ENCODE peak calls at places on chromosomes 3 and 15, in seven cellular contexts. One of them, this sample, is unnamed. For H3K27me3, the result is how much of the 10 kb centered on the place peaks cover.

GRCh38 chr3:192916455-192917257 is 1.0 kb downstream of the MB21D2 start:
- DNase-seq in left ventricle myocardium inferior: peak
- DNase-seq in heart right ventricle: peak
- DNase-seq in cardiac muscle cell: peak
- DNase-seq in endodermal cell: peak
- DNase-seq in GM12878: no peak
- DNase-seq in adrenal gland: peak
- DNase-seq in this sample: peak

GRCh38 chr3:24608701-24609387 is 114.2 kb upstream of the THRB start:
- DNase-seq in left ventricle myocardium inferior: no peak
- DNase-seq in heart right ventricle: no peak
- DNase-seq in cardiac muscle cell: no peak
- DNase-seq in endodermal cell: no peak
- DNase-seq in GM12878: no peak
- DNase-seq in adrenal gland: no peak
- DNase-seq in this sample: no peak

GRCh38 chr15:63056843-63057242 is 14.3 kb downstream of the TPM1 start:
- DNase-seq in left ventricle myocardium inferior: peak
- DNase-seq in heart right ventricle: no peak
- DNase-seq in cardiac muscle cell: peak
- DNase-seq in endodermal cell: no peak
- DNase-seq in GM12878: no peak
- DNase-seq in adrenal gland: peak
- DNase-seq in this sample: no peak

GRCh38 chr3:43394071-43394501 is 107.7 kb downstream of the SNRK start:
- DNase-seq in left ventricle myocardium inferior: peak
- DNase-seq in heart right ventricle: peak
- DNase-seq in cardiac muscle cell: peak
- DNase-seq in endodermal cell: no peak
- DNase-seq in GM12878: no peak
- DNase-seq in adrenal gland: peak
- DNase-seq in this sample: no peak

GRCh38 chr3:56467801-56468183 is 475 bp downstream of the ERC2 start:
- DNase-seq in left ventricle myocardium inferior: no peak
- DNase-seq in heart right ventricle: no peak
- DNase-seq in cardiac muscle cell: no peak
- DNase-seq in endodermal cell: peak
- DNase-seq in GM12878: no peak
- DNase-seq in adrenal gland: no peak
- DNase-seq in this sample: no peak

GRCh38 chr3:40780341-40780800 is 255.6 kb downstream of the ZNF621 start:
- DNase-seq in left ventricle myocardium inferior: peak
- DNase-seq in heart right ventricle: peak
- DNase-seq in cardiac muscle cell: peak
- DNase-seq in endodermal cell: no peak
- DNase-seq in GM12878: no peak
- DNase-seq in adrenal gland: peak
- DNase-seq in this sample: no peak

GRCh38 chr3:13303410-13303809 is 116.7 kb downstream of the NUP210 start:
- DNase-seq in left ventricle myocardium inferior: no peak
- DNase-seq in heart right ventricle: no peak
- DNase-seq in cardiac muscle cell: peak
- DNase-seq in endodermal cell: no peak
- DNase-seq in GM12878: no peak
- DNase-seq in adrenal gland: no peak
- DNase-seq in this sample: no peak

GRCh38 chr3:64651791-64652241 is 36.0 kb downstream of the ADAMTS9 start:
- DNase-seq in left ventricle myocardium inferior: no peak
- DNase-seq in heart right ventricle: no peak
- DNase-seq in cardiac muscle cell: peak
- DNase-seq in endodermal cell: peak
- DNase-seq in GM12878: no peak
- DNase-seq in adrenal gland: no peak
- DNase-seq in this sample: no peak

GRCh38 chr3:114632757-114633424 is 339.1 kb downstream of the TIGIT start:
- DNase-seq in left ventricle myocardium inferior: no peak
- DNase-seq in heart right ventricle: no peak
- DNase-seq in cardiac muscle cell: no peak
- DNase-seq in endodermal cell: no peak
- DNase-seq in GM12878: no peak
- DNase-seq in adrenal gland: no peak
- DNase-seq in this sample: no peak

GRCh38 chr3:122100591-122101491 is 45.7 kb downstream of the CD86 start:
- DNase-seq in left ventricle myocardium inferior: no peak
- DNase-seq in heart right ventricle: no peak
- DNase-seq in cardiac muscle cell: peak
- DNase-seq in endodermal cell: no peak
- DNase-seq in GM12878: no peak
- DNase-seq in adrenal gland: no peak
- DNase-seq in this sample: peak

GRCh38 chr3:192121921-192122320 is 605.4 kb downstream of the FGF12 start:
- DNase-seq in left ventricle myocardium inferior: no peak
- DNase-seq in heart right ventricle: no peak
- DNase-seq in cardiac muscle cell: no peak
- DNase-seq in endodermal cell: no peak
- DNase-seq in GM12878: no peak
- DNase-seq in adrenal gland: no peak
- DNase-seq in this sample: no peak

GRCh38 chr3:190554197-190554596 is 40.3 kb downstream of the IL1RAP start:
- DNase-seq in left ventricle myocardium inferior: no peak
- DNase-seq in heart right ventricle: no peak
- DNase-seq in cardiac muscle cell: no peak
- DNase-seq in endodermal cell: peak
- DNase-seq in GM12878: no peak
- DNase-seq in adrenal gland: no peak
- DNase-seq in this sample: no peak

GRCh38 chr3:151423091-151423490 is 37.8 kb downstream of the IGSF10 start:
- DNase-seq in left ventricle myocardium inferior: no peak
- DNase-seq in heart right ventricle: no peak
- DNase-seq in cardiac muscle cell: no peak
- DNase-seq in endodermal cell: no peak
- DNase-seq in GM12878: no peak
- DNase-seq in adrenal gland: no peak
- DNase-seq in this sample: no peak

GRCh38 chr3:115285001-115285400 is 137.9 kb upstream of the ZBTB20 start:
- DNase-seq in left ventricle myocardium inferior: no peak
- DNase-seq in heart right ventricle: no peak
- DNase-seq in cardiac muscle cell: no peak
- DNase-seq in endodermal cell: no peak
- DNase-seq in GM12878: no peak
- DNase-seq in adrenal gland: no peak
- DNase-seq in this sample: no peak

GRCh38 chr3:170768334-170768801 is 101.6 kb downstream of the RPL22L1 start:
- DNase-seq in left ventricle myocardium inferior: no peak
- DNase-seq in heart right ventricle: no peak
- DNase-seq in cardiac muscle cell: peak
- DNase-seq in endodermal cell: peak
- DNase-seq in GM12878: no peak
- DNase-seq in adrenal gland: no peak
- DNase-seq in this sample: no peak

GRCh38 chr3:133880287-133880686 is 15.4 kb downstream of the RAB6B start:
- DNase-seq in left ventricle myocardium inferior: no peak
- DNase-seq in heart right ventricle: no peak
- DNase-seq in cardiac muscle cell: no peak
- DNase-seq in endodermal cell: peak
- DNase-seq in GM12878: no peak
- DNase-seq in adrenal gland: peak
- DNase-seq in this sample: no peak

GRCh38 chr3:184189421-184189820 is 3.4 kb downstream of the ABCF3 start:
- DNase-seq in left ventricle myocardium inferior: no peak
- DNase-seq in heart right ventricle: no peak
- DNase-seq in cardiac muscle cell: no peak
- DNase-seq in endodermal cell: no peak
- DNase-seq in GM12878: no peak
- DNase-seq in adrenal gland: no peak
- DNase-seq in this sample: no peak

GRCh38 chr15:101078669-101079323 is 159.6 kb downstream of the LRRK1 start:
- DNase-seq in left ventricle myocardium inferior: no peak
- DNase-seq in heart right ventricle: no peak
- DNase-seq in cardiac muscle cell: no peak
- DNase-seq in endodermal cell: peak
- DNase-seq in GM12878: no peak
- DNase-seq in adrenal gland: no peak
- DNase-seq in this sample: no peak

GRCh38 chr15:90686435-90687218 is 30.5 kb upstream of the BLM start:
- DNase-seq in left ventricle myocardium inferior: no peak
- DNase-seq in heart right ventricle: no peak
- DNase-seq in cardiac muscle cell: no peak
- DNase-seq in endodermal cell: no peak
- DNase-seq in GM12878: peak
- DNase-seq in adrenal gland: no peak
- DNase-seq in this sample: peak

GRCh38 chr3:172254542-172254941 is 193.7 kb downstream of the GHSR start:
- DNase-seq in left ventricle myocardium inferior: no peak
- DNase-seq in heart right ventricle: no peak
- DNase-seq in cardiac muscle cell: no peak
- DNase-seq in endodermal cell: no peak
- DNase-seq in GM12878: no peak
- DNase-seq in adrenal gland: no peak
- DNase-seq in this sample: no peak

GRCh38 chr3:111917300-111917699 is 58.2 kb downstream of the PHLDB2 start:
- DNase-seq in left ventricle myocardium inferior: no peak
- DNase-seq in heart right ventricle: no peak
- DNase-seq in cardiac muscle cell: peak
- DNase-seq in endodermal cell: peak
- DNase-seq in GM12878: no peak
- DNase-seq in adrenal gland: no peak
- DNase-seq in this sample: no peak

DNA sequence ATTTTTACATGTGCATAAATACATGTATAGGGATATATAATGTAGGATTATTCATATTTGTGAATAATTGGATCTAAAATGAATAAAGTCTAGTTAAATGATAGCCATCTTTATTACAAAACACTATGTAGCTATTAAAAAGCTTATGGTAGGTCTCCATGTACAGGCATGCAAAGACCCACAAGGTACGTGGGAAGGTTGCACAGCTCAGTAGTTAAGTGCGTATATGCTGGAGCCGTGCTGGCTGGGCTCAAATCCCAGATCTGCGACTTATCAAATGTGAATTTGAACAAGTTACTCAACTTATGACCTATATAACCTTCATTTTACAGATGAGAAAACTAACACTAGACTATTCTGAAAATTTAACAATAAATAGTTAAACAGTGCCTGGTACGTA is 100.6 kb downstream of the MYH15 start:
- DNase-seq in left ventricle myocardium inferior: no peak
- DNase-seq in heart right ventricle: no peak
- DNase-seq in cardiac muscle cell: no peak
- DNase-seq in endodermal cell: no peak
- DNase-seq in GM12878: no peak
- DNase-seq in adrenal gland: no peak
- DNase-seq in this sample: no peak
- H3K4me3 ChIP-seq in left ventricle myocardium inferior: no peak
- H3K4me3 ChIP-seq in heart right ventricle: no peak
- H3K4me3 ChIP-seq in cardiac muscle cell: no peak
- H3K4me3 ChIP-seq in endodermal cell: no peak
- H3K4me3 ChIP-seq in GM12878: no peak
- H3K4me3 ChIP-seq in adrenal gland: no peak
- H3K4me3 ChIP-seq in this sample: no peak

GRCh38 chr3:67034371-67034770 is 36.3 kb downstream of the KBTBD8 start:
- DNase-seq in left ventricle myocardium inferior: no peak
- DNase-seq in heart right ventricle: no peak
- DNase-seq in cardiac muscle cell: no peak
- DNase-seq in endodermal cell: no peak
- DNase-seq in GM12878: no peak
- DNase-seq in adrenal gland: no peak
- DNase-seq in this sample: no peak

GRCh38 chr3:67033091-67033490 is 35.0 kb downstream of the KBTBD8 start:
- DNase-seq in left ventricle myocardium inferior: no peak
- DNase-seq in heart right ventricle: no peak
- DNase-seq in cardiac muscle cell: no peak
- DNase-seq in endodermal cell: no peak
- DNase-seq in GM12878: no peak
- DNase-seq in adrenal gland: no peak
- DNase-seq in this sample: no peak

GRCh38 chr3:67031986-67032385 is 33.9 kb downstream of the KBTBD8 start:
- DNase-seq in left ventricle myocardium inferior: no peak
- DNase-seq in heart right ventricle: no peak
- DNase-seq in cardiac muscle cell: no peak
- DNase-seq in endodermal cell: no peak
- DNase-seq in GM12878: no peak
- DNase-seq in adrenal gland: no peak
- DNase-seq in this sample: no peak

GRCh38 chr3:67037615-67038014 is 39.5 kb downstream of the KBTBD8 start:
- DNase-seq in left ventricle myocardium inferior: no peak
- DNase-seq in heart right ventricle: no peak
- DNase-seq in cardiac muscle cell: peak
- DNase-seq in endodermal cell: no peak
- DNase-seq in GM12878: no peak
- DNase-seq in adrenal gland: no peak
- DNase-seq in this sample: no peak
- TF ChIP-seq CTCF in left ventricle myocardium inferior: peak
- TF ChIP-seq CTCF in heart right ventricle: peak
- TF ChIP-seq CTCF in cardiac muscle cell: peak
- TF ChIP-seq CTCF in endodermal cell: no peak
- TF ChIP-seq CTCF in GM12878: peak
- TF ChIP-seq CTCF in adrenal gland: peak
- TF ChIP-seq CTCF in this sample: no peak

DNA sequence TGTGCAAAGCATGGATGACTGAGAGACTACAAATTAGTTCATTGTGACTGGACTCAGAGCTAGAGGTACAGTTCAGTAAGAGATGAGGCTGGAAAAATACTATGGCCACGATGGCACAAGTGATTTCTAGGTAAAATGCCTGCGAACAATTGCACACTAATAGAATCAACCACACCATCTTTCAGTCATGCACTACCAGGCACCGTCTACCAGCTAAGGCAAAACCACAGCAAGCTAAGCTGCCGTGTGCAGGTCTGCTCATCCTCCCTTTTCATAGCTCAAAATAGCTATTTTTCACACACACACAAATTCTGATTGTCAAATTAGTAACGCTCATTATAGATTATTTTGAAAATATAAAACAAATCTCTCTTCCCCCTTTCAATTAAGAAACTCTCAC is 16.7 kb upstream of the MEX3B start:
- DNase-seq in left ventricle myocardium inferior: no peak
- DNase-seq in heart right ventricle: no peak
- DNase-seq in cardiac muscle cell: no peak
- DNase-seq in endodermal cell: no peak
- DNase-seq in GM12878: no peak
- DNase-seq in adrenal gland: no peak
- DNase-seq in this sample: no peak
- H3K27me3 ChIP-seq in left ventricle myocardium inferior: half or more
- H3K27me3 ChIP-seq in heart right ventricle: under half
- H3K27me3 ChIP-seq in cardiac muscle cell: half or more
- H3K27me3 ChIP-seq in endodermal cell: under half
- H3K27me3 ChIP-seq in GM12878: under half
- H3K27me3 ChIP-seq in adrenal gland: under half
- H3K27me3 ChIP-seq in this sample: under half

DNA sequence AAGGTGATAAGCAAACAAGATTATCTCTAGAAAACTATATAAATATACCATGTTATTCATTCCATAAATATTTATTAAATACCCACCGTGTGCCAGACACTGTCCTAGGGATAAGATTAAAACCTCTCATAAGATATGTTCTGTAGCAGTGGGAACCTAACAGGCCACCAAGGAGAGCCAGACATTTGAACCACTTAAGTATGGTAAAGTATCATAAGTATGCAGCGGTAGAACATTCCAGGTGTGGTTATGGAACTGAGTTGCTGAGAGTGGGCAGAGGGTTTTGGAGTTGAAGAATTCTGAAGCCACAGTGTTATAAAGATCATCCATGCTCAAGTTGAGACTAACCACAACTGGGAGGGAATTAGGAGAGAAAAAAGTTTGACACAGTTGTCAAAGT is 14.7 kb downstream of the FILIP1L start:
- DNase-seq in left ventricle myocardium inferior: no peak
- DNase-seq in heart right ventricle: no peak
- DNase-seq in cardiac muscle cell: no peak
- DNase-seq in endodermal cell: no peak
- DNase-seq in GM12878: no peak
- DNase-seq in adrenal gland: no peak
- DNase-seq in this sample: no peak
- H3K4me3 ChIP-seq in left ventricle myocardium inferior: no peak
- H3K4me3 ChIP-seq in heart right ventricle: no peak
- H3K4me3 ChIP-seq in cardiac muscle cell: no peak
- H3K4me3 ChIP-seq in endodermal cell: no peak
- H3K4me3 ChIP-seq in GM12878: no peak
- H3K4me3 ChIP-seq in adrenal gland: no peak
- H3K4me3 ChIP-seq in this sample: no peak